ENCODE peak calls at places on chromosomes 6 and 20, in eight cellular contexts. One of them, this sample, is unnamed.

GRCh38 chr6:7672066-7673062 is 53.5 kb upstream of the BMP6 start:
- DNase-seq in lung microvascular endothelial cell: no peak
- DNase-seq in H54: no peak
- DNase-seq in islet precursor cell: no peak
- DNase-seq in Peyer's patch: no peak
- DNase-seq in activated effector memory CD4-positive, alpha-beta T cell treated with anti-CD3 and anti-CD28 coated beads, Interleukin-2, amount 50 U/mL, for 16 hours: no peak
- DNase-seq in activated CD4-positive, alpha-beta T cell treated with anti-CD3 and anti-CD28 coated beads, Interleukin-2, amount 10 ng/mL, durations not matched to agents 7 days and 5 days: no peak
- DNase-seq in stimulated activated naive B cell treated with anti-CD40 and anti-IgM and Interleukin-4, amounts not matched to agents 10 μg/mL and 1 μg/mL and 100 μg/mL, for 72 hours: no peak
- DNase-seq in this sample: no peak

GRCh38 chr6:113077794-113078193 is 730.7 kb downstream of the RFPL4B start:
- DNase-seq in activated CD4-positive, alpha-beta T cell treated with anti-CD3 and anti-CD28 coated beads, Interleukin-2, amount 10 ng/mL, durations not matched to agents 7 days and 5 days: no peak
- DNase-seq in lung microvascular endothelial cell: no peak
- DNase-seq in activated effector memory CD4-positive, alpha-beta T cell treated with anti-CD3 and anti-CD28 coated beads, Interleukin-2, amount 50 U/mL, for 16 hours: no peak
- DNase-seq in stimulated activated naive B cell treated with anti-CD40 and anti-IgM and Interleukin-4, amounts not matched to agents 10 μg/mL and 1 μg/mL and 100 μg/mL, for 72 hours: no peak
- DNase-seq in Peyer's patch: no peak
- DNase-seq in H54: no peak
- DNase-seq in islet precursor cell: no peak
- DNase-seq in this sample: no peak

GRCh38 chr6:168307011-168307694 is 12.4 kb downstream of the DACT2 start:
- DNase-seq in activated CD4-positive, alpha-beta T cell treated with anti-CD3 and anti-CD28 coated beads, Interleukin-2, amount 10 ng/mL, durations not matched to agents 7 days and 5 days: no peak
- DNase-seq in lung microvascular endothelial cell: no peak
- DNase-seq in stimulated activated naive B cell treated with anti-CD40 and anti-IgM and Interleukin-4, amounts not matched to agents 10 μg/mL and 1 μg/mL and 100 μg/mL, for 72 hours: no peak
- DNase-seq in islet precursor cell: no peak
- DNase-seq in H54: no peak
- DNase-seq in Peyer's patch: no peak
- DNase-seq in activated effector memory CD4-positive, alpha-beta T cell treated with anti-CD3 and anti-CD28 coated beads, Interleukin-2, amount 50 U/mL, for 16 hours: no peak
- DNase-seq in this sample: no peak

GRCh38 chr6:125294925-125295324 is 6.8 kb downstream of the HDDC2 start:
- DNase-seq in Peyer's patch: no peak
- DNase-seq in H54: no peak
- DNase-seq in lung microvascular endothelial cell: peak; percentile 61
- DNase-seq in stimulated activated naive B cell treated with anti-CD40 and anti-IgM and Interleukin-4, amounts not matched to agents 10 μg/mL and 1 μg/mL and 100 μg/mL, for 72 hours: no peak
- DNase-seq in islet precursor cell: no peak
- DNase-seq in activated CD4-positive, alpha-beta T cell treated with anti-CD3 and anti-CD28 coated beads, Interleukin-2, amount 10 ng/mL, durations not matched to agents 7 days and 5 days: no peak
- DNase-seq in activated effector memory CD4-positive, alpha-beta T cell treated with anti-CD3 and anti-CD28 coated beads, Interleukin-2, amount 50 U/mL, for 16 hours: no peak
- DNase-seq in this sample: no peak

GRCh38 chr6:129279343-129280104 is 396.6 kb downstream of the LAMA2 start:
- DNase-seq in activated effector memory CD4-positive, alpha-beta T cell treated with anti-CD3 and anti-CD28 coated beads, Interleukin-2, amount 50 U/mL, for 16 hours: no peak
- DNase-seq in Peyer's patch: no peak
- DNase-seq in islet precursor cell: no peak
- DNase-seq in H54: no peak
- DNase-seq in stimulated activated naive B cell treated with anti-CD40 and anti-IgM and Interleukin-4, amounts not matched to agents 10 μg/mL and 1 μg/mL and 100 μg/mL, for 72 hours: no peak
- DNase-seq in lung microvascular endothelial cell: no peak
- DNase-seq in activated CD4-positive, alpha-beta T cell treated with anti-CD3 and anti-CD28 coated beads, Interleukin-2, amount 10 ng/mL, durations not matched to agents 7 days and 5 days: no peak
- DNase-seq in this sample: no peak

GRCh38 chr20:25081730-25082497 is at the start of gene VSX1:
- DNase-seq in H54: no peak
- DNase-seq in activated effector memory CD4-positive, alpha-beta T cell treated with anti-CD3 and anti-CD28 coated beads, Interleukin-2, amount 50 U/mL, for 16 hours: no peak
- DNase-seq in islet precursor cell: no peak
- DNase-seq in stimulated activated naive B cell treated with anti-CD40 and anti-IgM and Interleukin-4, amounts not matched to agents 10 μg/mL and 1 μg/mL and 100 μg/mL, for 72 hours: no peak
- DNase-seq in Peyer's patch: no peak
- DNase-seq in activated CD4-positive, alpha-beta T cell treated with anti-CD3 and anti-CD28 coated beads, Interleukin-2, amount 10 ng/mL, durations not matched to agents 7 days and 5 days: no peak
- DNase-seq in lung microvascular endothelial cell: no peak
- DNase-seq in this sample: no peak

GRCh38 chr6:1381397-1382330 is 7.7 kb upstream of the FOXF2 start:
- DNase-seq in activated CD4-positive, alpha-beta T cell treated with anti-CD3 and anti-CD28 coated beads, Interleukin-2, amount 10 ng/mL, durations not matched to agents 7 days and 5 days: peak; percentile 37
- DNase-seq in stimulated activated naive B cell treated with anti-CD40 and anti-IgM and Interleukin-4, amounts not matched to agents 10 μg/mL and 1 μg/mL and 100 μg/mL, for 72 hours: peak; percentile 48
- DNase-seq in Peyer's patch: no peak
- DNase-seq in H54: peak; percentile 87
- DNase-seq in islet precursor cell: peak; percentile 74
- DNase-seq in activated effector memory CD4-positive, alpha-beta T cell treated with anti-CD3 and anti-CD28 coated beads, Interleukin-2, amount 50 U/mL, for 16 hours: peak; percentile 83
- DNase-seq in lung microvascular endothelial cell: peak; percentile 46
- DNase-seq in this sample: no peak

GRCh38 chr6:119126826-119127225 is 48.4 kb upstream of the FAM184A start:
- DNase-seq in lung microvascular endothelial cell: no peak
- DNase-seq in H54: no peak
- DNase-seq in activated CD4-positive, alpha-beta T cell treated with anti-CD3 and anti-CD28 coated beads, Interleukin-2, amount 10 ng/mL, durations not matched to agents 7 days and 5 days: no peak
- DNase-seq in activated effector memory CD4-positive, alpha-beta T cell treated with anti-CD3 and anti-CD28 coated beads, Interleukin-2, amount 50 U/mL, for 16 hours: no peak
- DNase-seq in stimulated activated naive B cell treated with anti-CD40 and anti-IgM and Interleukin-4, amounts not matched to agents 10 μg/mL and 1 μg/mL and 100 μg/mL, for 72 hours: no peak
- DNase-seq in Peyer's patch: no peak
- DNase-seq in islet precursor cell: no peak
- DNase-seq in this sample: no peak

GRCh38 chr6:110329729-110330436 is 28.3 kb downstream of the METTL24 start:
- DNase-seq in lung microvascular endothelial cell: no peak
- DNase-seq in stimulated activated naive B cell treated with anti-CD40 and anti-IgM and Interleukin-4, amounts not matched to agents 10 μg/mL and 1 μg/mL and 100 μg/mL, for 72 hours: no peak
- DNase-seq in activated CD4-positive, alpha-beta T cell treated with anti-CD3 and anti-CD28 coated beads, Interleukin-2, amount 10 ng/mL, durations not matched to agents 7 days and 5 days: no peak
- DNase-seq in islet precursor cell: no peak
- DNase-seq in activated effector memory CD4-positive, alpha-beta T cell treated with anti-CD3 and anti-CD28 coated beads, Interleukin-2, amount 50 U/mL, for 16 hours: no peak
- DNase-seq in Peyer's patch: no peak
- DNase-seq in H54: no peak
- DNase-seq in this sample: no peak

GRCh38 chr6:24205020-24205492 is 79.0 kb downstream of the NRSN1 start:
- DNase-seq in Peyer's patch: no peak
- DNase-seq in lung microvascular endothelial cell: peak; percentile 63
- DNase-seq in activated effector memory CD4-positive, alpha-beta T cell treated with anti-CD3 and anti-CD28 coated beads, Interleukin-2, amount 50 U/mL, for 16 hours: no peak
- DNase-seq in H54: no peak
- DNase-seq in stimulated activated naive B cell treated with anti-CD40 and anti-IgM and Interleukin-4, amounts not matched to agents 10 μg/mL and 1 μg/mL and 100 μg/mL, for 72 hours: no peak
- DNase-seq in activated CD4-positive, alpha-beta T cell treated with anti-CD3 and anti-CD28 coated beads, Interleukin-2, amount 10 ng/mL, durations not matched to agents 7 days and 5 days: peak; percentile 36
- DNase-seq in islet precursor cell: no peak
- DNase-seq in this sample: no peak

GRCh38 chr6:111890981-111891380 is 17.7 kb upstream of the FYN start:
- DNase-seq in Peyer's patch: no peak
- DNase-seq in H54: no peak
- DNase-seq in activated effector memory CD4-positive, alpha-beta T cell treated with anti-CD3 and anti-CD28 coated beads, Interleukin-2, amount 50 U/mL, for 16 hours: no peak
- DNase-seq in lung microvascular endothelial cell: no peak
- DNase-seq in activated CD4-positive, alpha-beta T cell treated with anti-CD3 and anti-CD28 coated beads, Interleukin-2, amount 10 ng/mL, durations not matched to agents 7 days and 5 days: no peak
- DNase-seq in stimulated activated naive B cell treated with anti-CD40 and anti-IgM and Interleukin-4, amounts not matched to agents 10 μg/mL and 1 μg/mL and 100 μg/mL, for 72 hours: no peak
- DNase-seq in islet precursor cell: no peak
- DNase-seq in this sample: no peak

GRCh38 chr6:114735118-114735730 is 392.4 kb upstream of the HS3ST5 start:
- DNase-seq in activated effector memory CD4-positive, alpha-beta T cell treated with anti-CD3 and anti-CD28 coated beads, Interleukin-2, amount 50 U/mL, for 16 hours: no peak
- DNase-seq in stimulated activated naive B cell treated with anti-CD40 and anti-IgM and Interleukin-4, amounts not matched to agents 10 μg/mL and 1 μg/mL and 100 μg/mL, for 72 hours: no peak
- DNase-seq in H54: no peak
- DNase-seq in Peyer's patch: no peak
- DNase-seq in lung microvascular endothelial cell: no peak
- DNase-seq in activated CD4-positive, alpha-beta T cell treated with anti-CD3 and anti-CD28 coated beads, Interleukin-2, amount 10 ng/mL, durations not matched to agents 7 days and 5 days: no peak
- DNase-seq in islet precursor cell: peak; percentile 55
- DNase-seq in this sample: no peak

GRCh38 chr6:43933111-43933885 is 163.3 kb downstream of the VEGFA start:
- DNase-seq in lung microvascular endothelial cell: no peak
- DNase-seq in stimulated activated naive B cell treated with anti-CD40 and anti-IgM and Interleukin-4, amounts not matched to agents 10 μg/mL and 1 μg/mL and 100 μg/mL, for 72 hours: no peak
- DNase-seq in activated CD4-positive, alpha-beta T cell treated with anti-CD3 and anti-CD28 coated beads, Interleukin-2, amount 10 ng/mL, durations not matched to agents 7 days and 5 days: no peak
- DNase-seq in H54: no peak
- DNase-seq in islet precursor cell: no peak
- DNase-seq in Peyer's patch: no peak
- DNase-seq in activated effector memory CD4-positive, alpha-beta T cell treated with anti-CD3 and anti-CD28 coated beads, Interleukin-2, amount 50 U/mL, for 16 hours: peak; percentile 41
- DNase-seq in this sample: no peak

GRCh38 chr6:31559958-31560696 is 12.0 kb upstream of the LTA start:
- DNase-seq in islet precursor cell: peak; percentile 93
- DNase-seq in activated CD4-positive, alpha-beta T cell treated with anti-CD3 and anti-CD28 coated beads, Interleukin-2, amount 10 ng/mL, durations not matched to agents 7 days and 5 days: peak; percentile 66
- DNase-seq in Peyer's patch: peak; percentile 89
- DNase-seq in activated effector memory CD4-positive, alpha-beta T cell treated with anti-CD3 and anti-CD28 coated beads, Interleukin-2, amount 50 U/mL, for 16 hours: peak; percentile 82
- DNase-seq in H54: peak; percentile 83
- DNase-seq in stimulated activated naive B cell treated with anti-CD40 and anti-IgM and Interleukin-4, amounts not matched to agents 10 μg/mL and 1 μg/mL and 100 μg/mL, for 72 hours: peak; percentile 78
- DNase-seq in lung microvascular endothelial cell: peak; percentile 99
- DNase-seq in this sample: peak; percentile 90

GRCh38 chr6:44569931-44570385 is 182.5 kb downstream of the CDC5L start:
- DNase-seq in H54: no peak
- DNase-seq in activated CD4-positive, alpha-beta T cell treated with anti-CD3 and anti-CD28 coated beads, Interleukin-2, amount 10 ng/mL, durations not matched to agents 7 days and 5 days: no peak
- DNase-seq in stimulated activated naive B cell treated with anti-CD40 and anti-IgM and Interleukin-4, amounts not matched to agents 10 μg/mL and 1 μg/mL and 100 μg/mL, for 72 hours: no peak
- DNase-seq in activated effector memory CD4-positive, alpha-beta T cell treated with anti-CD3 and anti-CD28 coated beads, Interleukin-2, amount 50 U/mL, for 16 hours: no peak
- DNase-seq in islet precursor cell: no peak
- DNase-seq in Peyer's patch: peak; percentile 54
- DNase-seq in lung microvascular endothelial cell: no peak
- DNase-seq in this sample: no peak

GRCh38 chr6:63245420-63245819 is 34.2 kb downstream of the FKBP1C start:
- DNase-seq in Peyer's patch: no peak
- DNase-seq in lung microvascular endothelial cell: no peak
- DNase-seq in stimulated activated naive B cell treated with anti-CD40 and anti-IgM and Interleukin-4, amounts not matched to agents 10 μg/mL and 1 μg/mL and 100 μg/mL, for 72 hours: no peak
- DNase-seq in islet precursor cell: no peak
- DNase-seq in activated CD4-positive, alpha-beta T cell treated with anti-CD3 and anti-CD28 coated beads, Interleukin-2, amount 10 ng/mL, durations not matched to agents 7 days and 5 days: no peak
- DNase-seq in activated effector memory CD4-positive, alpha-beta T cell treated with anti-CD3 and anti-CD28 coated beads, Interleukin-2, amount 50 U/mL, for 16 hours: no peak
- DNase-seq in H54: no peak
- DNase-seq in this sample: no peak

GRCh38 chr6:12343122-12343439 is 52.9 kb downstream of the EDN1 start:
- DNase-seq in activated CD4-positive, alpha-beta T cell treated with anti-CD3 and anti-CD28 coated beads, Interleukin-2, amount 10 ng/mL, durations not matched to agents 7 days and 5 days: no peak
- DNase-seq in islet precursor cell: no peak
- DNase-seq in stimulated activated naive B cell treated with anti-CD40 and anti-IgM and Interleukin-4, amounts not matched to agents 10 μg/mL and 1 μg/mL and 100 μg/mL, for 72 hours: no peak
- DNase-seq in lung microvascular endothelial cell: no peak
- DNase-seq in activated effector memory CD4-positive, alpha-beta T cell treated with anti-CD3 and anti-CD28 coated beads, Interleukin-2, amount 50 U/mL, for 16 hours: no peak
- DNase-seq in Peyer's patch: no peak
- DNase-seq in H54: no peak
- DNase-seq in this sample: no peak

GRCh38 chr20:32674362-32674789 is 635 bp upstream of the C20orf203 start:
- DNase-seq in lung microvascular endothelial cell: peak; percentile 75
- DNase-seq in islet precursor cell: no peak
- DNase-seq in stimulated activated naive B cell treated with anti-CD40 and anti-IgM and Interleukin-4, amounts not matched to agents 10 μg/mL and 1 μg/mL and 100 μg/mL, for 72 hours: no peak
- DNase-seq in H54: peak; percentile 66
- DNase-seq in Peyer's patch: peak; percentile 71
- DNase-seq in activated CD4-positive, alpha-beta T cell treated with anti-CD3 and anti-CD28 coated beads, Interleukin-2, amount 10 ng/mL, durations not matched to agents 7 days and 5 days: peak; percentile 82
- DNase-seq in activated effector memory CD4-positive, alpha-beta T cell treated with anti-CD3 and anti-CD28 coated beads, Interleukin-2, amount 50 U/mL, for 16 hours: peak; percentile 87
- DNase-seq in this sample: peak; percentile 38

GRCh38 chr20:16434087-16434664 is 139.1 kb downstream of the KIF16B start:
- DNase-seq in islet precursor cell: peak; percentile 83
- DNase-seq in lung microvascular endothelial cell: peak; percentile 50
- DNase-seq in stimulated activated naive B cell treated with anti-CD40 and anti-IgM and Interleukin-4, amounts not matched to agents 10 μg/mL and 1 μg/mL and 100 μg/mL, for 72 hours: peak; percentile 46
- DNase-seq in activated CD4-positive, alpha-beta T cell treated with anti-CD3 and anti-CD28 coated beads, Interleukin-2, amount 10 ng/mL, durations not matched to agents 7 days and 5 days: peak; percentile 38
- DNase-seq in activated effector memory CD4-positive, alpha-beta T cell treated with anti-CD3 and anti-CD28 coated beads, Interleukin-2, amount 50 U/mL, for 16 hours: peak; percentile 78
- DNase-seq in Peyer's patch: peak; percentile 79
- DNase-seq in H54: peak; percentile 15
- DNase-seq in this sample: peak; percentile 37

GRCh38 chr6:31971279-31971992 is 502 bp downstream of the DXO start:
- DNase-seq in H54: no peak
- DNase-seq in activated effector memory CD4-positive, alpha-beta T cell treated with anti-CD3 and anti-CD28 coated beads, Interleukin-2, amount 50 U/mL, for 16 hours: no peak
- DNase-seq in lung microvascular endothelial cell: no peak
- DNase-seq in stimulated activated naive B cell treated with anti-CD40 and anti-IgM and Interleukin-4, amounts not matched to agents 10 μg/mL and 1 μg/mL and 100 μg/mL, for 72 hours: no peak
- DNase-seq in islet precursor cell: no peak
- DNase-seq in Peyer's patch: no peak
- DNase-seq in activated CD4-positive, alpha-beta T cell treated with anti-CD3 and anti-CD28 coated beads, Interleukin-2, amount 10 ng/mL, durations not matched to agents 7 days and 5 days: no peak
- DNase-seq in this sample: no peak

GRCh38 chr6:1122083-1122482 is 189.8 kb upstream of the FOXQ1 start:
- DNase-seq in Peyer's patch: no peak
- DNase-seq in activated CD4-positive, alpha-beta T cell treated with anti-CD3 and anti-CD28 coated beads, Interleukin-2, amount 10 ng/mL, durations not matched to agents 7 days and 5 days: no peak
- DNase-seq in H54: no peak
- DNase-seq in lung microvascular endothelial cell: no peak
- DNase-seq in islet precursor cell: no peak
- DNase-seq in activated effector memory CD4-positive, alpha-beta T cell treated with anti-CD3 and anti-CD28 coated beads, Interleukin-2, amount 50 U/mL, for 16 hours: no peak
- DNase-seq in stimulated activated naive B cell treated with anti-CD40 and anti-IgM and Interleukin-4, amounts not matched to agents 10 μg/mL and 1 μg/mL and 100 μg/mL, for 72 hours: no peak
- DNase-seq in this sample: no peak

GRCh38 chr20:3165473-3166337 is 6.0 kb upstream of the FASTKD5 start:
- DNase-seq in activated CD4-positive, alpha-beta T cell treated with anti-CD3 and anti-CD28 coated beads, Interleukin-2, amount 10 ng/mL, durations not matched to agents 7 days and 5 days: no peak
- DNase-seq in lung microvascular endothelial cell: no peak
- DNase-seq in H54: no peak
- DNase-seq in stimulated activated naive B cell treated with anti-CD40 and anti-IgM and Interleukin-4, amounts not matched to agents 10 μg/mL and 1 μg/mL and 100 μg/mL, for 72 hours: no peak
- DNase-seq in Peyer's patch: peak; percentile 58
- DNase-seq in activated effector memory CD4-positive, alpha-beta T cell treated with anti-CD3 and anti-CD28 coated beads, Interleukin-2, amount 50 U/mL, for 16 hours: no peak
- DNase-seq in islet precursor cell: no peak
- DNase-seq in this sample: no peak

GRCh38 chr20:62355527-62356142 is 11.5 kb downstream of the LAMA5 start:
- DNase-seq in activated CD4-positive, alpha-beta T cell treated with anti-CD3 and anti-CD28 coated beads, Interleukin-2, amount 10 ng/mL, durations not matched to agents 7 days and 5 days: no peak
- DNase-seq in H54: no peak
- DNase-seq in activated effector memory CD4-positive, alpha-beta T cell treated with anti-CD3 and anti-CD28 coated beads, Interleukin-2, amount 50 U/mL, for 16 hours: no peak
- DNase-seq in lung microvascular endothelial cell: no peak
- DNase-seq in stimulated activated naive B cell treated with anti-CD40 and anti-IgM and Interleukin-4, amounts not matched to agents 10 μg/mL and 1 μg/mL and 100 μg/mL, for 72 hours: no peak
- DNase-seq in Peyer's patch: no peak
- DNase-seq in islet precursor cell: no peak
- DNase-seq in this sample: no peak

GRCh38 chr6:56854086-56854485 is 100.8 kb upstream of the BEND6 start:
- DNase-seq in activated effector memory CD4-positive, alpha-beta T cell treated with anti-CD3 and anti-CD28 coated beads, Interleukin-2, amount 50 U/mL, for 16 hours: no peak
- DNase-seq in H54: no peak
- DNase-seq in lung microvascular endothelial cell: no peak
- DNase-seq in islet precursor cell: no peak
- DNase-seq in stimulated activated naive B cell treated with anti-CD40 and anti-IgM and Interleukin-4, amounts not matched to agents 10 μg/mL and 1 μg/mL and 100 μg/mL, for 72 hours: no peak
- DNase-seq in activated CD4-positive, alpha-beta T cell treated with anti-CD3 and anti-CD28 coated beads, Interleukin-2, amount 10 ng/mL, durations not matched to agents 7 days and 5 days: no peak
- DNase-seq in Peyer's patch: no peak
- DNase-seq in this sample: no peak

GRCh38 chr20:2172305-2173175 is 70.9 kb downstream of the STK35 start:
- DNase-seq in H54: peak; percentile 73
- DNase-seq in Peyer's patch: peak; percentile 88
- DNase-seq in activated effector memory CD4-positive, alpha-beta T cell treated with anti-CD3 and anti-CD28 coated beads, Interleukin-2, amount 50 U/mL, for 16 hours: peak; percentile 86
- DNase-seq in lung microvascular endothelial cell: peak; percentile 72
- DNase-seq in islet precursor cell: peak; percentile 80
- DNase-seq in activated CD4-positive, alpha-beta T cell treated with anti-CD3 and anti-CD28 coated beads, Interleukin-2, amount 10 ng/mL, durations not matched to agents 7 days and 5 days: peak; percentile 73
- DNase-seq in stimulated activated naive B cell treated with anti-CD40 and anti-IgM and Interleukin-4, amounts not matched to agents 10 μg/mL and 1 μg/mL and 100 μg/mL, for 72 hours: peak; percentile 48
- DNase-seq in this sample: no peak

GRCh38 chr6:79469381-79470246 is 67.6 kb downstream of the LCA5 start:
- DNase-seq in Peyer's patch: no peak
- DNase-seq in lung microvascular endothelial cell: no peak
- DNase-seq in activated CD4-positive, alpha-beta T cell treated with anti-CD3 and anti-CD28 coated beads, Interleukin-2, amount 10 ng/mL, durations not matched to agents 7 days and 5 days: no peak
- DNase-seq in H54: no peak
- DNase-seq in stimulated activated naive B cell treated with anti-CD40 and anti-IgM and Interleukin-4, amounts not matched to agents 10 μg/mL and 1 μg/mL and 100 μg/mL, for 72 hours: no peak
- DNase-seq in activated effector memory CD4-positive, alpha-beta T cell treated with anti-CD3 and anti-CD28 coated beads, Interleukin-2, amount 50 U/mL, for 16 hours: no peak
- DNase-seq in islet precursor cell: no peak
- DNase-seq in this sample: no peak

GRCh38 chr20:32325706-32326506 is 32.2 kb upstream of the ASXL1 start:
- DNase-seq in activated effector memory CD4-positive, alpha-beta T cell treated with anti-CD3 and anti-CD28 coated beads, Interleukin-2, amount 50 U/mL, for 16 hours: no peak
- DNase-seq in stimulated activated naive B cell treated with anti-CD40 and anti-IgM and Interleukin-4, amounts not matched to agents 10 μg/mL and 1 μg/mL and 100 μg/mL, for 72 hours: no peak
- DNase-seq in Peyer's patch: peak; percentile 65
- DNase-seq in activated CD4-positive, alpha-beta T cell treated with anti-CD3 and anti-CD28 coated beads, Interleukin-2, amount 10 ng/mL, durations not matched to agents 7 days and 5 days: no peak
- DNase-seq in lung microvascular endothelial cell: peak; percentile 93
- DNase-seq in islet precursor cell: peak; percentile 66
- DNase-seq in H54: no peak
- DNase-seq in this sample: no peak

GRCh38 chr20:44137210-44137781 is 49.7 kb downstream of the JPH2 start:
- DNase-seq in H54: no peak
- DNase-seq in Peyer's patch: no peak
- DNase-seq in islet precursor cell: peak; percentile 100
- DNase-seq in activated effector memory CD4-positive, alpha-beta T cell treated with anti-CD3 and anti-CD28 coated beads, Interleukin-2, amount 50 U/mL, for 16 hours: no peak
- DNase-seq in stimulated activated naive B cell treated with anti-CD40 and anti-IgM and Interleukin-4, amounts not matched to agents 10 μg/mL and 1 μg/mL and 100 μg/mL, for 72 hours: no peak
- DNase-seq in activated CD4-positive, alpha-beta T cell treated with anti-CD3 and anti-CD28 coated beads, Interleukin-2, amount 10 ng/mL, durations not matched to agents 7 days and 5 days: no peak
- DNase-seq in lung microvascular endothelial cell: no peak
- DNase-seq in this sample: no peak

GRCh38 chr20:61936701-61937131 is 129.0 kb downstream of the TAF4 start:
- DNase-seq in H54: no peak
- DNase-seq in lung microvascular endothelial cell: no peak
- DNase-seq in activated effector memory CD4-positive, alpha-beta T cell treated with anti-CD3 and anti-CD28 coated beads, Interleukin-2, amount 50 U/mL, for 16 hours: peak; percentile 44
- DNase-seq in stimulated activated naive B cell treated with anti-CD40 and anti-IgM and Interleukin-4, amounts not matched to agents 10 μg/mL and 1 μg/mL and 100 μg/mL, for 72 hours: no peak
- DNase-seq in Peyer's patch: no peak
- DNase-seq in activated CD4-positive, alpha-beta T cell treated with anti-CD3 and anti-CD28 coated beads, Interleukin-2, amount 10 ng/mL, durations not matched to agents 7 days and 5 days: no peak
- DNase-seq in islet precursor cell: no peak
- DNase-seq in this sample: no peak

GRCh38 chr6:133899556-133899955 is 10.6 kb downstream of the TCF21 start:
- DNase-seq in stimulated activated naive B cell treated with anti-CD40 and anti-IgM and Interleukin-4, amounts not matched to agents 10 μg/mL and 1 μg/mL and 100 μg/mL, for 72 hours: no peak
- DNase-seq in H54: no peak
- DNase-seq in lung microvascular endothelial cell: no peak
- DNase-seq in activated effector memory CD4-positive, alpha-beta T cell treated with anti-CD3 and anti-CD28 coated beads, Interleukin-2, amount 50 U/mL, for 16 hours: no peak
- DNase-seq in activated CD4-positive, alpha-beta T cell treated with anti-CD3 and anti-CD28 coated beads, Interleukin-2, amount 10 ng/mL, durations not matched to agents 7 days and 5 days: no peak
- DNase-seq in islet precursor cell: no peak
- DNase-seq in Peyer's patch: no peak
- DNase-seq in this sample: no peak

GRCh38 chr6:170189236-170189635 is 101.6 kb downstream of the DLL1 start:
- DNase-seq in activated effector memory CD4-positive, alpha-beta T cell treated with anti-CD3 and anti-CD28 coated beads, Interleukin-2, amount 50 U/mL, for 16 hours: no peak
- DNase-seq in islet precursor cell: no peak
- DNase-seq in Peyer's patch: no peak
- DNase-seq in H54: no peak
- DNase-seq in stimulated activated naive B cell treated with anti-CD40 and anti-IgM and Interleukin-4, amounts not matched to agents 10 μg/mL and 1 μg/mL and 100 μg/mL, for 72 hours: no peak
- DNase-seq in lung microvascular endothelial cell: no peak
- DNase-seq in activated CD4-positive, alpha-beta T cell treated with anti-CD3 and anti-CD28 coated beads, Interleukin-2, amount 10 ng/mL, durations not matched to agents 7 days and 5 days: peak; percentile 1
- DNase-seq in this sample: no peak

GRCh38 chr20:17882834-17883591 is 85.6 kb downstream of the SNX5 start:
- DNase-seq in H54: no peak
- DNase-seq in activated CD4-positive, alpha-beta T cell treated with anti-CD3 and anti-CD28 coated beads, Interleukin-2, amount 10 ng/mL, durations not matched to agents 7 days and 5 days: no peak
- DNase-seq in islet precursor cell: no peak
- DNase-seq in lung microvascular endothelial cell: no peak
- DNase-seq in stimulated activated naive B cell treated with anti-CD40 and anti-IgM and Interleukin-4, amounts not matched to agents 10 μg/mL and 1 μg/mL and 100 μg/mL, for 72 hours: no peak
- DNase-seq in Peyer's patch: peak; percentile 25
- DNase-seq in activated effector memory CD4-positive, alpha-beta T cell treated with anti-CD3 and anti-CD28 coated beads, Interleukin-2, amount 50 U/mL, for 16 hours: no peak
- DNase-seq in this sample: no peak

GRCh38 chr6:133546098-133546497 is 304.9 kb downstream of the EYA4 start:
- DNase-seq in islet precursor cell: no peak
- DNase-seq in Peyer's patch: no peak
- DNase-seq in H54: no peak
- DNase-seq in lung microvascular endothelial cell: no peak
- DNase-seq in stimulated activated naive B cell treated with anti-CD40 and anti-IgM and Interleukin-4, amounts not matched to agents 10 μg/mL and 1 μg/mL and 100 μg/mL, for 72 hours: no peak
- DNase-seq in activated effector memory CD4-positive, alpha-beta T cell treated with anti-CD3 and anti-CD28 coated beads, Interleukin-2, amount 50 U/mL, for 16 hours: no peak
- DNase-seq in activated CD4-positive, alpha-beta T cell treated with anti-CD3 and anti-CD28 coated beads, Interleukin-2, amount 10 ng/mL, durations not matched to agents 7 days and 5 days: no peak
- DNase-seq in this sample: no peak

GRCh38 chr6:154123131-154123530 is 84.1 kb downstream of the OPRM1 start:
- DNase-seq in islet precursor cell: peak; percentile 81
- DNase-seq in Peyer's patch: no peak
- DNase-seq in activated CD4-positive, alpha-beta T cell treated with anti-CD3 and anti-CD28 coated beads, Interleukin-2, amount 10 ng/mL, durations not matched to agents 7 days and 5 days: no peak
- DNase-seq in stimulated activated naive B cell treated with anti-CD40 and anti-IgM and Interleukin-4, amounts not matched to agents 10 μg/mL and 1 μg/mL and 100 μg/mL, for 72 hours: no peak
- DNase-seq in lung microvascular endothelial cell: no peak
- DNase-seq in H54: no peak
- DNase-seq in activated effector memory CD4-positive, alpha-beta T cell treated with anti-CD3 and anti-CD28 coated beads, Interleukin-2, amount 50 U/mL, for 16 hours: no peak
- DNase-seq in this sample: no peak

This sample was measured in GM12864.